ENCODE peak calls at places on chromosomes 11 and 22, in ten cellular contexts. B is stomach, L is fibroblast of lung, G is brain microvascular endothelial cell, F is pancreas, C is ovary, W is breast epithelium, T is tibial artery, Z is PC-3, N is ascending aorta. Q is an unnamed sample.

GRCh38 chr11:2665747-2666710 is 33.8 kb downstream of the KCNQ1OT1 start:
- DNase-seq in G (no peak), T (no peak), W (peak; percentile 38), L (no peak), C (peak; percentile 60), B (peak; percentile 21), F (no peak), Z (no peak), N (no peak), Q (peak; percentile 30)

GRCh38 chr22:17890245-17890671 is 116.0 kb upstream of the BID start:
- DNase-seq in Z (peak; percentile 44), N (no peak), T (no peak), G (no peak), W (no peak), L (no peak), F (no peak), C (no peak), B (no peak), Q (no peak)

GRCh38 chr22:38923463-38924196 is 33.8 kb upstream of the APOBEC3A start:
- DNase-seq in B (peak; percentile 80), N (peak; percentile 46), T (peak; percentile 93), Z (peak; percentile 87), W (peak; percentile 67), F (peak; percentile 74), L (peak; percentile 91), C (peak; percentile 83), G (peak; percentile 36), Q (peak; percentile 77)

GRCh38 chr11:74380746-74381439 is 17.3 kb downstream of the PGM2L1 start:
- DNase-seq in Z (peak; percentile 73), C (no peak), B (peak; percentile 57), N (no peak), W (peak; percentile 74), F (no peak), T (no peak), G (peak; percentile 2), L (no peak), Q (no peak)

GRCh38 chr22:26416256-26416655 is 12.8 kb upstream of the ASPHD2 start:
- DNase-seq in C (no peak), F (no peak), L (no peak), T (no peak), W (no peak), Z (no peak), B (no peak), G (no peak), N (no peak), Q (no peak)

GRCh38 chr11:15878756-15879155 is 477.6 kb downstream of the SOX6 start:
- DNase-seq in W (no peak), N (no peak), G (no peak), C (no peak), T (no peak), Z (no peak), L (no peak), B (no peak), F (no peak), Q (no peak)

GRCh38 chr11:5291207-5291838 is 10.4 kb downstream of the OR51B4 start:
- DNase-seq in B (no peak), Z (peak; percentile 46), L (peak; percentile 70), N (no peak), W (no peak), C (no peak), T (no peak), G (peak; percentile 42), F (no peak), Q (no peak)

GRCh38 chr11:69908511-69909220 is 89.5 kb upstream of the FGF3 start:
- DNase-seq in T (no peak), Z (no peak), G (no peak), C (no peak), B (no peak), F (peak; percentile 16), L (no peak), W (no peak), N (no peak), Q (peak; percentile 28)

GRCh38 chr11:45927332-45927683 is 4.9 kb downstream of the LARGE2 start:
- DNase-seq in C (no peak), B (no peak), G (no peak), Z (no peak), L (no peak), W (no peak), T (peak; percentile 60), F (peak; percentile 68), N (no peak), Q (no peak)

GRCh38 chr22:37169412-37169811 is 18.6 kb downstream of the C1QTNF6 start:
- DNase-seq in W (peak; percentile 50), L (no peak), C (no peak), G (no peak), B (no peak), N (no peak), T (peak; percentile 49), F (no peak), Z (no peak), Q (peak; percentile 13)

GRCh38 chr11:33315822-33316221 is 58.6 kb downstream of the HIPK3 start:
- DNase-seq in W (no peak), F (no peak), C (no peak), T (no peak), L (no peak), G (no peak), Z (no peak), N (no peak), B (no peak), Q (no peak)

GRCh38 chr11:43582837-43583462 is 97.6 kb upstream of the HSD17B12 start:
- DNase-seq in C (no peak), G (no peak), B (no peak), W (no peak), N (no peak), T (no peak), F (peak; percentile 58), Z (no peak), L (no peak), Q (no peak)
- H3K4me3 ChIP-seq in C (no peak overlapping the region), G (no peak overlapping the region), B (no peak overlapping the region), W (no peak overlapping the region), N (no peak overlapping the region), T (no peak overlapping the region), F (no peak overlapping the region), Z (no peak overlapping the region), L (no peak overlapping the region), Q (no peak overlapping the region)

GRCh38 chr11:72352859-72353551 is 81.3 kb downstream of the CLPB start:
- DNase-seq in B (no peak), T (no peak), C (no peak), N (no peak), W (no peak), G (peak; percentile 67), Z (no peak), F (no peak), L (peak; percentile 81), Q (no peak)
- TF ChIP-seq CTCF in B (no peak), T (no peak), C (no peak), N (no peak), W (no peak), G (peak; percentile 73), Z (no peak), F (no peak), L (peak; percentile 53), Q (no peak)

GRCh38 chr22:32493551-32493950 is 18.9 kb downstream of the FBXO7 start:
- DNase-seq in L (no peak), W (no peak), N (no peak), F (no peak), C (no peak), B (no peak), T (no peak), G (no peak), Z (no peak), Q (no peak)
- H3K36me3 ChIP-seq in L (peaks cover 10% of the 10 kb centered on the region), W (no peaks in the 10 kb centered on the region), N (peaks cover 48% of the 10 kb centered on the region), F (peaks cover 58% of the 10 kb centered on the region), C (no peaks in the 10 kb centered on the region), B (peaks cover 98% of the 10 kb centered on the region), T (peaks cover 93% of the 10 kb centered on the region), G (peaks cover 60% of the 10 kb centered on the region), Z (peaks cover 25% of the 10 kb centered on the region), Q (peaks cover 7% of the 10 kb centered on the region)

GRCh38 chr22:43481528-43482309 is 69.9 kb downstream of the MPPED1 start:
- DNase-seq in C (no peak), Z (no peak), G (no peak), B (peak; percentile 37), L (no peak), F (no peak), T (no peak), W (no peak), N (no peak), Q (peak; percentile 48)
- H3K4me3 ChIP-seq in C (no peak overlapping the region), Z (no peak overlapping the region), G (no peak overlapping the region), B (no peak overlapping the region), L (no peak overlapping the region), F (no peak overlapping the region), T (no peak overlapping the region), W (no peak overlapping the region), N (no peak overlapping the region), Q (no peak overlapping the region)

Q was measured in left lung.